ENCODE peak calls at places on chromosomes 5 and 9, in five cellular contexts. W is prostate gland; N is anterior cingulate cortex; A is A549; R is CD8-positive, alpha-beta T cell. V is an unnamed sample.

GRCh38 chr5:178386532-178386931 is 153.9 kb upstream of the PHYKPL start:
- DNase-seq in W (no peak), N (no peak), A (no peak), R (no peak), V (no peak)

GRCh38 chr9:109085510-109085909 is 34.2 kb downstream of the TMEM245 start:
- DNase-seq in W (peak; percentile 28), N (no peak), A (no peak), R (no peak), V (no peak)

GRCh38 chr5:37918420-37918819 is 78.6 kb upstream of the GDNF start:
- DNase-seq in W (no peak), N (no peak), A (no peak), R (no peak), V (no peak)

GRCh38 chr5:101543780-101544179 is 640.7 kb upstream of the ST8SIA4 start:
- DNase-seq in W (no peak), N (no peak), A (peak; percentile 13), R (no peak), V (no peak)

GRCh38 chr5:73796164-73797141 is 170.5 kb downstream of the ARHGEF28 start:
- DNase-seq in W (no peak), N (no peak), A (peak; percentile 96), R (no peak), V (no peak)

GRCh38 chr5:107486489-107486888 is 184.2 kb downstream of the EFNA5 start:
- DNase-seq in W (no peak), N (no peak), A (no peak), R (no peak), V (peak; percentile 40)

GRCh38 chr9:93567271-93567959 is 9.0 kb upstream of the PHF2 start:
- DNase-seq in W (no peak), N (no peak), A (no peak), R (no peak), V (no peak)

GRCh38 chr5:35194636-35195471 is 35.4 kb downstream of the PRLR start:
- DNase-seq in W (no peak), N (no peak), A (no peak), R (no peak), V (no peak)

GRCh38 chr9:136947955-136948510 is 3.0 kb downstream of the C8G start:
- DNase-seq in W (no peak), N (peak; percentile 69), A (peak; percentile 81), R (no peak), V (no peak)

GRCh38 chr5:130526708-130527107 is 622.4 kb downstream of the CHSY3 start:
- DNase-seq in W (no peak), N (no peak), A (peak; percentile 78), R (no peak), V (no peak)

GRCh38 chr5:171121638-171122037 is 187.4 kb upstream of the TLX3 start:
- DNase-seq in W (no peak), N (no peak), A (no peak), R (no peak), V (no peak)

GRCh38 chr5:113043491-113043931 is 66.9 kb downstream of the DCP2 start:
- DNase-seq in W (no peak), N (peak; percentile 40), A (no peak), R (peak; percentile 71), V (peak; percentile 8)